ENCODE peak calls at places on chromosomes 11 and 22, in four cellular contexts. S is erythroblast, T is tibial nerve, Z is body of pancreas. Q is an unnamed sample.
A peak's percentile ranks its signal among the peaks of the same experiment; 100 is the strongest.

GRCh38 chr11:130217632-130218031 is 58.0 kb downstream of the ST14 start:
- DNase-seq in S (no peak), T (no peak), Z (peak; percentile 10), Q (no peak)

GRCh38 chr11:85643255-85643654 is 4.5 kb upstream of the TMEM126A start:
- DNase-seq in S (peak; percentile 12), T (no peak), Z (peak; percentile 51), Q (no peak)

GRCh38 chr11:763073-763463 is 14.2 kb downstream of the GATD1 start:
- DNase-seq in S (no peak), T (no peak), Z (peak; percentile 64), Q (no peak)

GRCh38 chr22:50220603-50221409 is 20.0 kb downstream of the SELENOO start:
- DNase-seq in S (no peak), T (no peak), Z (no peak), Q (no peak)

GRCh38 chr11:108672113-108672512 is 7.2 kb downstream of the DDX10 start:
- DNase-seq in S (peak; percentile 55), T (no peak), Z (no peak), Q (no peak)

GRCh38 chr11:81497202-81497804 is 1236.4 kb downstream of the FAM181B start:
- DNase-seq in S (peak; percentile 50), T (peak; percentile 27), Z (no peak), Q (peak; percentile 12)

GRCh38 chr11:87445002-87445401 is 407.3 kb downstream of the TMEM135 start:
- DNase-seq in S (no peak), T (no peak), Z (no peak), Q (no peak)

GRCh38 chr11:72793081-72793451 is 781 bp downstream of the STARD10 start:
- DNase-seq in S (no peak), T (no peak), Z (no peak), Q (no peak)

GRCh38 chr11:10325398-10326079 is 20.7 kb downstream of the ADM start:
- DNase-seq in S (no peak), T (no peak), Z (no peak), Q (no peak)

GRCh38 chr11:126720539-126721235 is 279.9 kb downstream of the KIRREL3 start:
- DNase-seq in S (no peak), T (no peak), Z (no peak), Q (no peak)

GRCh38 chr11:74492974-74493815 is at the start of gene LIPT2:
- DNase-seq in S (peak; percentile 98), T (peak; percentile 88), Z (peak; percentile 98), Q (peak; percentile 88)

GRCh38 chr11:10208045-10208674 is 85.9 kb downstream of the SBF2 start:
- DNase-seq in S (peak; percentile 69), T (no peak), Z (no peak), Q (peak; percentile 11)

GRCh38 chr22:19991645-19992451 is 24.8 kb downstream of the ARVCF start:
- DNase-seq in S (no peak), T (no peak), Z (no peak), Q (no peak)

GRCh38 chr11:112795142-112795815 is 165.9 kb upstream of the NCAM1 start:
- DNase-seq in S (peak; percentile 35), T (peak; percentile 40), Z (peak; percentile 35), Q (peak; percentile 44)

GRCh38 chr22:22848364-22848866 is 39.2 kb upstream of the IGLL5 start:
- DNase-seq in S (peak; percentile 71), T (peak; percentile 73), Z (peak; percentile 75), Q (peak; percentile 11)

GRCh38 chr11:62844154-62844553 is 4.8 kb upstream of the WDR74 start:
- DNase-seq in S (no peak), T (no peak), Z (no peak), Q (no peak)

GRCh38 chr11:86811637-86812321 is 11.4 kb downstream of the PRSS23 start:
- DNase-seq in S (no peak), T (no peak), Z (peak; percentile 43), Q (peak; percentile 41)

GRCh38 chr22:36306227-36306626 is 53.3 kb downstream of the APOL1 start:
- DNase-seq in S (no peak), T (no peak), Z (no peak), Q (no peak)

GRCh38 chr11:46363455-46363920 is 16.2 kb downstream of the DGKZ start:
- DNase-seq in S (no peak), T (no peak), Z (no peak), Q (peak; percentile 97)

GRCh38 chr11:952406-953385 is 27.0 kb downstream of the AP2A2 start:
- DNase-seq in S (no peak), T (no peak), Z (peak; percentile 77), Q (no peak)

GRCh38 chr11:77959434-77959833 is 35.0 kb downstream of the INTS4 start:
- DNase-seq in S (no peak), T (no peak), Z (no peak), Q (no peak)

GRCh38 chr22:46286941-46287872 is 9.5 kb upstream of the GTSE1 start:
- DNase-seq in S (no peak), T (no peak), Z (peak; percentile 78), Q (no peak)

GRCh38 chr11:75508051-75508561 is 17.6 kb downstream of the GDPD5 start:
- DNase-seq in S (peak; percentile 70), T (no peak), Z (no peak), Q (no peak)

GRCh38 chr22:39103431-39103830 is 6.4 kb downstream of the APOBEC3H start:
- DNase-seq in S (no peak), T (no peak), Z (no peak), Q (no peak)

GRCh38 chr22:26394787-26395186 is 34.3 kb upstream of the ASPHD2 start:
- DNase-seq in S (no peak), T (no peak), Z (no peak), Q (no peak)

GRCh38 chr11:5505363-5506048 is 4.3 kb downstream of the UBQLN3 start:
- DNase-seq in S (no peak), T (no peak), Z (no peak), Q (no peak)

GRCh38 chr11:10900686-10901415 is 43.0 kb upstream of the ZBED5 start:
- DNase-seq in S (peak; percentile 71), T (no peak), Z (no peak), Q (no peak)

GRCh38 chr11:128157423-128158298 is 429.7 kb downstream of the ETS1 start:
- DNase-seq in S (peak; percentile 73), T (peak; percentile 78), Z (peak; percentile 45), Q (no peak)

GRCh38 chr11:125165664-125166346 is 1.3 kb downstream of the PKNOX2 start:
- DNase-seq in S (no peak), T (no peak), Z (no peak), Q (no peak)

GRCh38 chr11:108669711-108670110 is 4.8 kb downstream of the DDX10 start:
- DNase-seq in S (no peak), T (no peak), Z (no peak), Q (no peak)

GRCh38 chr22:43534916-43535315 is 123.1 kb downstream of the MPPED1 start:
- DNase-seq in S (no peak), T (no peak), Z (no peak), Q (no peak)
- TF ChIP-seq POLR2A in S (no peak), T (no peak), Z (no peak), Q (no peak)

GRCh38 chr11:65417221-65417701 is 5.3 kb upstream of the NEAT1 start:
- DNase-seq in S (peak; percentile 70), T (peak; percentile 48), Z (peak; percentile 47), Q (no peak)
- TF ChIP-seq POLR2A in S (no peak), T (no peak), Z (no peak), Q (no peak)

GRCh38 chr11:64769283-64769682 is 9.1 kb downstream of the SF1 start:
- DNase-seq in S (no peak), T (no peak), Z (no peak), Q (no peak)
- TF ChIP-seq POLR2A in S (no peak), T (no peak), Z (no peak), Q (no peak)

GRCh38 chr11:13008625-13009475 is at the start of gene RASSF10:
- DNase-seq in S (no peak), T (no peak), Z (peak; percentile 22), Q (no peak)
- TF ChIP-seq POLR2A in S (no peak), T (no peak), Z (no peak), Q (no peak)

GRCh38 chr22:31056986-31057599 is 24.0 kb upstream of the SMTN start:
- DNase-seq in S (no peak), T (no peak), Z (no peak), Q (no peak)

GRCh38 chr22:31049815-31050420 is 31.2 kb upstream of the SMTN start:
- DNase-seq in S (no peak), T (no peak), Z (no peak), Q (no peak)

DNA sequence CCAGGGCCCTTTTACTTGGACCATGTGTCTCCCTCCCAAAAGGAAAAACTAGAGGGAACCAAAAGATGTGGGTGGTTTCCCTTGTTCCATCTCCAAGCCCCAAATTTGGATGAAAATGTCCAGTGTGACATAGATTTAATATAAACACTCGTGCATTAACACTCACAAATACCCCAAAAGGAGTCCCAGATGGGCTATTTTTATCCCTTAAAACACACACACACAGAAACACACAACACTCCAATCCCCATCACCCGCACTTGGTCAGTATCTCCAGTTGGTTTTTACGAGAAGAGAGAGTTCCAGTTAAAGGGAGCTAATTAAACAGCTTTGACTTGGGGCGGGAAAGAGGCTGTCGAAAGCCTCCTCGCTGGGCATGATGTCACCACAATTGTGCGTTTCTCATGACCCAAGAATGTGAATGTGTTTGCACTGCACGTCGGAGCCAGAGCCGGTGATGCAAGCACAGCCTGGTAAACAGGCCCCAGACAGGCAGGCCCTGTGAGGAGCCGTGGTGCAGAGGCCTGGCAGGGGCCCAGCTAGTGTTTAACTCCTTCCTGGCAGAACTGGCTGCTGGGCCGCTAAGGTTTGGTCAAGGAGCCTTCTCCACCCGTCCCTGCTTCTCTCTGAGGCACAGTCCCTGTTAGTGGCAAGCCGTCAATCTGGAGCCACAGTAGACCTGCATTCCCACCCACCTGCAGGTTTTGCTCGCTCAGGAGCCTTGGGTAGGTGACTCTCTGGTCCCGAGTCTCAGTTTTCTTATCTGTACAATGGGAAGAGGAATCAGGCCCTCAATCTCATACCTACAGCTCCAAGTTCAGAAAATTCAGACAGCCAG is 25.6 kb upstream of the SMTN start:
- DNase-seq in S (no peak), T (peak; percentile 76), Z (peak; percentile 82), Q (peak; percentile 55)
- TF ChIP-seq POLR2A in S (no peak), T (peak; percentile 39), Z (no peak), Q (no peak)

Q was measured in H54.